ENCODE peak calls at places on chromosomes 2 and 18, in eight cellular contexts. One of them, this sample, is unnamed.

GRCh38 chr2:168727904-168728470 is 74.5 kb upstream of the NOSTRIN start:
- DNase-seq in fibroblast of lung: no peak
- DNase-seq in dorsolateral prefrontal cortex: no peak
- DNase-seq in A549: no peak
- DNase-seq in CD8-positive, alpha-beta T cell: no peak
- DNase-seq in heart left ventricle: no peak
- DNase-seq in AG04450: no peak
- DNase-seq in H9: no peak
- DNase-seq in this sample: no peak

GRCh38 chr18:39806519-39806918 is 2148.5 kb upstream of the PIK3C3 start:
- DNase-seq in heart left ventricle: no peak
- DNase-seq in dorsolateral prefrontal cortex: no peak
- DNase-seq in H9: no peak
- DNase-seq in AG04450: no peak
- DNase-seq in A549: peak; percentile 35
- DNase-seq in fibroblast of lung: peak; percentile 41
- DNase-seq in CD8-positive, alpha-beta T cell: no peak
- DNase-seq in this sample: no peak

GRCh38 chr2:189440644-189440946 is 679 bp upstream of the WDR75 start:
- DNase-seq in heart left ventricle: no peak
- DNase-seq in dorsolateral prefrontal cortex: no peak
- DNase-seq in A549: no peak
- DNase-seq in CD8-positive, alpha-beta T cell: no peak
- DNase-seq in fibroblast of lung: no peak
- DNase-seq in AG04450: no peak
- DNase-seq in H9: no peak
- DNase-seq in this sample: no peak

GRCh38 chr2:218832081-218832480 is 478 bp upstream of the PRKAG3 start:
- DNase-seq in H9: no peak
- DNase-seq in AG04450: no peak
- DNase-seq in CD8-positive, alpha-beta T cell: no peak
- DNase-seq in dorsolateral prefrontal cortex: no peak
- DNase-seq in fibroblast of lung: no peak
- DNase-seq in heart left ventricle: no peak
- DNase-seq in A549: no peak
- DNase-seq in this sample: no peak

GRCh38 chr18:78675231-78675630 is 304.4 kb upstream of the SALL3 start:
- DNase-seq in fibroblast of lung: no peak
- DNase-seq in dorsolateral prefrontal cortex: no peak
- DNase-seq in A549: no peak
- DNase-seq in heart left ventricle: no peak
- DNase-seq in H9: no peak
- DNase-seq in AG04450: no peak
- DNase-seq in CD8-positive, alpha-beta T cell: no peak
- DNase-seq in this sample: no peak

GRCh38 chr2:27583390-27583915 is 611 bp downstream of the ZNF512 start:
- DNase-seq in AG04450: no peak
- DNase-seq in H9: no peak
- DNase-seq in A549: no peak
- DNase-seq in CD8-positive, alpha-beta T cell: no peak
- DNase-seq in heart left ventricle: no peak
- DNase-seq in fibroblast of lung: peak; percentile 10
- DNase-seq in dorsolateral prefrontal cortex: no peak
- DNase-seq in this sample: peak; percentile 15

GRCh38 chr2:135820003-135820618 is 16.9 kb downstream of the LCT start:
- DNase-seq in dorsolateral prefrontal cortex: no peak
- DNase-seq in H9: no peak
- DNase-seq in AG04450: peak; percentile 20
- DNase-seq in A549: no peak
- DNase-seq in CD8-positive, alpha-beta T cell: peak; percentile 59
- DNase-seq in heart left ventricle: no peak
- DNase-seq in fibroblast of lung: no peak
- DNase-seq in this sample: no peak

GRCh38 chr2:44352510-44352909 is 8.8 kb downstream of the PREPL start:
- DNase-seq in H9: no peak
- DNase-seq in CD8-positive, alpha-beta T cell: no peak
- DNase-seq in fibroblast of lung: no peak
- DNase-seq in dorsolateral prefrontal cortex: no peak
- DNase-seq in heart left ventricle: no peak
- DNase-seq in AG04450: no peak
- DNase-seq in A549: no peak
- DNase-seq in this sample: no peak

GRCh38 chr18:32093106-32093511 is 1.4 kb downstream of the RNF138 start:
- DNase-seq in heart left ventricle: peak; percentile 50
- DNase-seq in CD8-positive, alpha-beta T cell: peak; percentile 34
- DNase-seq in A549: peak; percentile 18
- DNase-seq in fibroblast of lung: peak; percentile 67
- DNase-seq in AG04450: peak; percentile 11
- DNase-seq in dorsolateral prefrontal cortex: no peak
- DNase-seq in H9: peak; percentile 45
- DNase-seq in this sample: peak; percentile 39

GRCh38 chr2:44291281-44292248 is 16.3 kb downstream of the SLC3A1 start:
- DNase-seq in fibroblast of lung: peak; percentile 64
- DNase-seq in heart left ventricle: no peak
- DNase-seq in CD8-positive, alpha-beta T cell: no peak
- DNase-seq in dorsolateral prefrontal cortex: peak; percentile 57
- DNase-seq in AG04450: peak; percentile 41
- DNase-seq in H9: peak; percentile 58
- DNase-seq in A549: peak; percentile 99
- DNase-seq in this sample: no peak

GRCh38 chr2:193837368-193837767 is 1642.6 kb upstream of the TMEFF2 start:
- DNase-seq in fibroblast of lung: no peak
- DNase-seq in CD8-positive, alpha-beta T cell: no peak
- DNase-seq in A549: no peak
- DNase-seq in H9: no peak
- DNase-seq in heart left ventricle: no peak
- DNase-seq in AG04450: no peak
- DNase-seq in dorsolateral prefrontal cortex: no peak
- DNase-seq in this sample: no peak

GRCh38 chr2:42762155-42762554 is 1.8 kb downstream of the OXER1 start:
- DNase-seq in dorsolateral prefrontal cortex: no peak
- DNase-seq in H9: no peak
- DNase-seq in fibroblast of lung: no peak
- DNase-seq in heart left ventricle: no peak
- DNase-seq in A549: no peak
- DNase-seq in AG04450: no peak
- DNase-seq in CD8-positive, alpha-beta T cell: no peak
- DNase-seq in this sample: no peak

GRCh38 chr18:63259581-63259830 is 60.1 kb downstream of the BCL2 start:
- DNase-seq in heart left ventricle: no peak
- DNase-seq in fibroblast of lung: no peak
- DNase-seq in AG04450: no peak
- DNase-seq in dorsolateral prefrontal cortex: no peak
- DNase-seq in A549: no peak
- DNase-seq in CD8-positive, alpha-beta T cell: no peak
- DNase-seq in H9: no peak
- DNase-seq in this sample: no peak

GRCh38 chr2:181667234-181667633 is 10.3 kb upstream of the CERKL start:
- DNase-seq in AG04450: no peak
- DNase-seq in A549: no peak
- DNase-seq in dorsolateral prefrontal cortex: no peak
- DNase-seq in CD8-positive, alpha-beta T cell: no peak
- DNase-seq in heart left ventricle: no peak
- DNase-seq in fibroblast of lung: no peak
- DNase-seq in H9: no peak
- DNase-seq in this sample: no peak

GRCh38 chr18:40917096-40917495 is 1037.9 kb upstream of the PIK3C3 start:
- DNase-seq in CD8-positive, alpha-beta T cell: no peak
- DNase-seq in H9: no peak
- DNase-seq in dorsolateral prefrontal cortex: no peak
- DNase-seq in heart left ventricle: no peak
- DNase-seq in fibroblast of lung: peak; percentile 29
- DNase-seq in AG04450: no peak
- DNase-seq in A549: peak; percentile 2
- DNase-seq in this sample: no peak

GRCh38 chr18:23191232-23191631 is 55.9 kb downstream of the CABLES1 start:
- DNase-seq in CD8-positive, alpha-beta T cell: no peak
- DNase-seq in A549: no peak
- DNase-seq in heart left ventricle: no peak
- DNase-seq in H9: no peak
- DNase-seq in dorsolateral prefrontal cortex: no peak
- DNase-seq in AG04450: no peak
- DNase-seq in fibroblast of lung: no peak
- DNase-seq in this sample: no peak

GRCh38 chr2:109562421-109562820 is 51.3 kb downstream of the SEPTIN10 start:
- DNase-seq in dorsolateral prefrontal cortex: no peak
- DNase-seq in AG04450: no peak
- DNase-seq in CD8-positive, alpha-beta T cell: no peak
- DNase-seq in A549: peak; percentile 64
- DNase-seq in H9: no peak
- DNase-seq in fibroblast of lung: no peak
- DNase-seq in heart left ventricle: no peak
- DNase-seq in this sample: no peak

DNA sequence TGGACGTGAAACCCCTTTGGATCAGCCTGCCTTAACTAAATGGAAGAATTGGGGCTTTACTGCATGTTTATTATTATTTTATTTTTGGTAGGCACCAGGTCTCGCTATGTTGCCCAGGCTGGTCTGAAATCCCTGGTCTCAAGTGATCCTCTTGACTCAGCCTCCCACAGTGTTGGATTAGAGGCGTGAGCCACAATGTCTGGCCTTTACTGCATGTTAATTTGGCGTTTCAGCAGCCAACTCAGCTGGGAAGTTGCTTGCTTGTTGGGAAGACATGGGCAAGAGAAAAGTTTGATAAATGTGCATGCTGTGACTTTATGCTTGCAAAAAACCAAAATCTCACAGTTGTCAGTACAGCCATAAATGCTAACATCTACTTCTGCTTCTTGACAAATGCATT is 105.1 kb downstream of the FMNL2 start:
- DNase-seq in H9: no peak
- DNase-seq in AG04450: no peak
- DNase-seq in fibroblast of lung: no peak
- DNase-seq in dorsolateral prefrontal cortex: no peak
- DNase-seq in CD8-positive, alpha-beta T cell: no peak
- DNase-seq in heart left ventricle: no peak
- DNase-seq in A549: no peak
- DNase-seq in this sample: no peak
- H3K27ac ChIP-seq in H9: no peak overlapping the region
- H3K27ac ChIP-seq in AG04450: no peak overlapping the region
- H3K27ac ChIP-seq in fibroblast of lung: no peak overlapping the region
- H3K27ac ChIP-seq in dorsolateral prefrontal cortex: peak overlapping the region; percentile 90
- H3K27ac ChIP-seq in CD8-positive, alpha-beta T cell: no peak overlapping the region
- H3K27ac ChIP-seq in heart left ventricle: no peak overlapping the region
- H3K27ac ChIP-seq in A549: peak overlapping the region; percentile 13
- H3K27ac ChIP-seq in this sample: no peak overlapping the region

DNA sequence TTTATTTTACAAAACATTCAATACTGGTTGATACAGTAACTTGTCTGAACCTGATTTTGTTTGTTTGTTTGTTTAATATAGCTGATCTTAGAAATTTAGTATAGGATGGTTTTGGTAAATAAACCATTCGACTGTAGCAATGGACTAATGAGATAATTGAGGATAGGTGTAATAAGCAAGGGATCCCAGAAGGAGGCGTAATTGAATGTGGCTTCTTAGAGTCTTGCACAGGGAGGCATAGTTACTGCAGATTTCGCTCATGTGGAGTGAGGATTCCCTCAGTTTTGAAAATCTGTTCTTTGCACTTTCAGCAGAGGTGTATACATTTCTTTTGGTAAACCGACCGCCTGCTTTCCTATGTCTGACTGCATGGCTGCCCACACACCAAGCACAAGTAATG is 709.6 kb downstream of the SOCS6 start:
- DNase-seq in heart left ventricle: no peak
- DNase-seq in AG04450: no peak
- DNase-seq in A549: peak; percentile 6
- DNase-seq in dorsolateral prefrontal cortex: no peak
- DNase-seq in CD8-positive, alpha-beta T cell: no peak
- DNase-seq in H9: no peak
- DNase-seq in fibroblast of lung: peak; percentile 6
- DNase-seq in this sample: no peak
- TF ChIP-seq CTCF in heart left ventricle: no peak
- TF ChIP-seq CTCF in AG04450: peak; percentile 13
- TF ChIP-seq CTCF in A549: no peak
- TF ChIP-seq CTCF in dorsolateral prefrontal cortex: no peak
- TF ChIP-seq CTCF in CD8-positive, alpha-beta T cell: no peak
- TF ChIP-seq CTCF in H9: peak; percentile 69
- TF ChIP-seq CTCF in fibroblast of lung: no peak
- TF ChIP-seq CTCF in this sample: no peak

GRCh38 chr2:46335404-46335965 is 38.3 kb downstream of the EPAS1 start:
- DNase-seq in H9: peak; percentile 61
- DNase-seq in CD8-positive, alpha-beta T cell: no peak
- DNase-seq in A549: peak; percentile 71
- DNase-seq in fibroblast of lung: peak; percentile 88
- DNase-seq in heart left ventricle: peak; percentile 59
- DNase-seq in AG04450: no peak
- DNase-seq in dorsolateral prefrontal cortex: peak; percentile 46
- DNase-seq in this sample: no peak
- H3K27ac ChIP-seq in H9: no peak overlapping the region
- H3K27ac ChIP-seq in CD8-positive, alpha-beta T cell: no peak overlapping the region
- H3K27ac ChIP-seq in A549: peak overlapping the region; percentile 88
- H3K27ac ChIP-seq in fibroblast of lung: peak overlapping the region; percentile 89
- H3K27ac ChIP-seq in heart left ventricle: peak overlapping the region; percentile 79
- H3K27ac ChIP-seq in AG04450: peak overlapping the region; percentile 99
- H3K27ac ChIP-seq in dorsolateral prefrontal cortex: no peak overlapping the region
- H3K27ac ChIP-seq in this sample: no peak overlapping the region

GRCh38 chr2:157182204-157182709 is 75.2 kb upstream of the GALNT5 start:
- DNase-seq in dorsolateral prefrontal cortex: no peak
- DNase-seq in H9: no peak
- DNase-seq in fibroblast of lung: peak; percentile 66
- DNase-seq in heart left ventricle: no peak
- DNase-seq in AG04450: no peak
- DNase-seq in A549: no peak
- DNase-seq in CD8-positive, alpha-beta T cell: no peak
- DNase-seq in this sample: no peak

GRCh38 chr2:157179706-157180105 is 77.8 kb upstream of the GALNT5 start:
- DNase-seq in A549: no peak
- DNase-seq in H9: no peak
- DNase-seq in heart left ventricle: no peak
- DNase-seq in CD8-positive, alpha-beta T cell: no peak
- DNase-seq in fibroblast of lung: no peak
- DNase-seq in dorsolateral prefrontal cortex: no peak
- DNase-seq in AG04450: no peak
- DNase-seq in this sample: no peak

GRCh38 chr2:157181234-157181633 is 76.3 kb upstream of the GALNT5 start:
- DNase-seq in AG04450: no peak
- DNase-seq in CD8-positive, alpha-beta T cell: no peak
- DNase-seq in fibroblast of lung: peak; percentile 79
- DNase-seq in A549: no peak
- DNase-seq in dorsolateral prefrontal cortex: no peak
- DNase-seq in heart left ventricle: no peak
- DNase-seq in H9: no peak
- DNase-seq in this sample: no peak

GRCh38 chr2:157176602-157177001 is 80.9 kb upstream of the GALNT5 start:
- DNase-seq in dorsolateral prefrontal cortex: no peak
- DNase-seq in H9: no peak
- DNase-seq in AG04450: no peak
- DNase-seq in A549: no peak
- DNase-seq in heart left ventricle: no peak
- DNase-seq in CD8-positive, alpha-beta T cell: no peak
- DNase-seq in fibroblast of lung: no peak
- DNase-seq in this sample: no peak

DNA sequence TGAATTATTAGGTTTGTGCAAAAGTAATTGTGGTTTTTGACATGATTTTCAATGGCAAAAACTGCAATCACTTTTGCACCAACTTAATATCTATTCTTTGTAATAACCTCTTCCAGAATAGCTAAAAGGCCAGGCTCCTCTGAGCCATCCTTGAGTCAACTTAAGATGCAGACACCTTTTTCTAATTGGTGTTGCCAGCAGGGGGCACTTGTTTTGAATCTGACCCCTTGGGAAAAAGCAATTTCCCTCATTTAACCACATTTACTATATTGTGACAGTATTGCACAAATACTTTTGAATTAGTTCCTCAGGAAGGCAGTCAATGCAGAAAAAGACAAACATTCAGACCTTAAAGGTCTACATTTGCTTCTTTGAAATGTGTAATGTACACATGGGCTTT is 78.6 kb upstream of the GALNT5 start:
- DNase-seq in A549: no peak
- DNase-seq in CD8-positive, alpha-beta T cell: no peak
- DNase-seq in AG04450: no peak
- DNase-seq in heart left ventricle: no peak
- DNase-seq in dorsolateral prefrontal cortex: no peak
- DNase-seq in H9: no peak
- DNase-seq in fibroblast of lung: no peak
- DNase-seq in this sample: no peak
- TF ChIP-seq CTCF in A549: peak; percentile 24
- TF ChIP-seq CTCF in CD8-positive, alpha-beta T cell: no peak
- TF ChIP-seq CTCF in AG04450: peak; percentile 5
- TF ChIP-seq CTCF in heart left ventricle: no peak
- TF ChIP-seq CTCF in dorsolateral prefrontal cortex: no peak
- TF ChIP-seq CTCF in H9: peak; percentile 60
- TF ChIP-seq CTCF in fibroblast of lung: no peak
- TF ChIP-seq CTCF in this sample: peak; percentile 59